ENCODE peak calls at places on chromosomes 16 and 17, in ten cellular contexts. A is HuH-7.5; I is stimulated activated CD4-positive, alpha-beta T cell treated with anti-CD3 and anti-CD28 coated beads, Interleukin-1b, Interleukin-23, amount 100 ng/mL, for 1 hour; R is activated effector memory CD4-positive, alpha-beta T cell treated with anti-CD3 and anti-CD28 coated beads, Interleukin-2, amount 50 U/mL, for 16 hours; Z is RPMI7951; U is cardiac muscle cell; N is GM03348; H is WTC11; O is choroid plexus epithelial cell; J is globus pallidus. P is an unnamed sample.

GRCh38 chr16:69756705-69757104 is 2.0 kb upstream of the NOB1 start:
- DNase-seq in O (no peak), Z (no peak), N (no peak), A (no peak), J (no peak), H (no peak), U (no peak), R (no peak), I (no peak), P (no peak)

GRCh38 chr16:75266738-75267630 is 15.6 kb upstream of the BCAR1 start:
- DNase-seq in U (no peak), J (peak; percentile 86), I (no peak), Z (no peak), H (no peak), R (no peak), A (no peak), O (no peak), N (no peak), P (no peak)

GRCh38 chr17:54221499-54221898 is 398.8 kb downstream of the KIF2B start:
- DNase-seq in A (no peak), I (no peak), N (no peak), H (no peak), J (no peak), R (no peak), O (no peak), U (no peak), Z (no peak), P (no peak)

GRCh38 chr16:58614860-58615259 is 14.8 kb downstream of the CNOT1 start:
- DNase-seq in U (no peak), A (no peak), Z (no peak), N (no peak), J (no peak), O (no peak), I (no peak), R (no peak), H (no peak), P (no peak)

GRCh38 chr16:59683709-59684108 is 949.6 kb upstream of the GOT2 start:
- DNase-seq in A (no peak), Z (no peak), O (no peak), I (no peak), J (no peak), R (no peak), H (no peak), N (no peak), U (no peak), P (no peak)

GRCh38 chr17:7883781-7884386 is 4.7 kb upstream of the CHD3 start:
- DNase-seq in N (peak; percentile 51), R (peak; percentile 75), O (peak; percentile 54), Z (peak; percentile 8), A (no peak), I (no peak), H (no peak), J (no peak), U (peak; percentile 42), P (no peak)

GRCh38 chr16:30092373-30093010 is 768 bp upstream of the TBX6 start:
- DNase-seq in H (peak; percentile 86), R (peak; percentile 87), O (peak; percentile 76), U (peak; percentile 84), N (peak; percentile 69), J (peak; percentile 84), I (peak; percentile 23), A (peak; percentile 96), Z (peak; percentile 75), P (peak; percentile 27)

GRCh38 chr17:42623732-42624596 is 14.5 kb downstream of the TUBG1 start:
- DNase-seq in Z (peak; percentile 58), U (no peak), I (no peak), H (no peak), R (no peak), N (no peak), A (no peak), O (peak; percentile 17), J (no peak), P (no peak)

GRCh38 chr17:12613566-12613965 is 52.1 kb upstream of the MYOCD start:
- DNase-seq in J (no peak), Z (peak; percentile 76), A (no peak), H (no peak), R (no peak), O (peak; percentile 46), N (peak; percentile 60), I (no peak), U (peak; percentile 28), P (no peak)

GRCh38 chr17:63881935-63882601 is at the start of gene GH2:
- DNase-seq in J (no peak), Z (peak; percentile 19), H (peak; percentile 86), O (peak; percentile 62), A (peak; percentile 73), R (peak; percentile 84), U (peak; percentile 62), N (peak; percentile 81), I (peak; percentile 45), P (peak; percentile 37)

GRCh38 chr17:2862197-2862596 is 66.0 kb downstream of the RAP1GAP2 start:
- DNase-seq in O (no peak), H (no peak), U (no peak), R (no peak), Z (no peak), J (no peak), N (no peak), A (no peak), I (no peak), P (no peak)

GRCh38 chr16:74309789-74310781 is 13.5 kb downstream of the PSMD7 start:
- DNase-seq in Z (peak; percentile 55), N (peak; percentile 74), O (peak; percentile 76), H (no peak), J (peak; percentile 42), A (peak; percentile 34), I (no peak), U (peak; percentile 70), R (no peak), P (no peak)

GRCh38 chr16:591892-592517 is 2.1 kb downstream of the RAB40C start:
- DNase-seq in U (no peak), A (no peak), O (no peak), R (no peak), N (no peak), Z (no peak), J (no peak), I (no peak), H (no peak), P (no peak)

GRCh38 chr16:2482181-2483107 is 7.5 kb downstream of the TBC1D24 start:
- DNase-seq in R (no peak), H (no peak), J (peak; percentile 72), Z (peak; percentile 87), N (peak; percentile 91), A (no peak), O (peak; percentile 13), I (no peak), U (peak; percentile 71), P (no peak)

GRCh38 chr16:48076455-48077012 is 79.3 kb downstream of the ABCC12 start:
- DNase-seq in O (no peak), J (no peak), U (no peak), A (no peak), N (no peak), R (no peak), I (no peak), H (no peak), Z (peak; percentile 35), P (no peak)

GRCh38 chr16:9260665-9261064 is 169.2 kb downstream of the HAPSTR1 start:
- DNase-seq in N (no peak), Z (no peak), H (no peak), A (no peak), J (no peak), O (no peak), U (no peak), I (no peak), R (no peak), P (no peak)

GRCh38 chr16:77443834-77444460 is 9.1 kb upstream of the ADAMTS18 start:
- DNase-seq in H (no peak), O (no peak), Z (no peak), I (no peak), N (no peak), U (no peak), A (no peak), J (no peak), R (no peak), P (no peak)

GRCh38 chr17:72422505-72423285 is 301.9 kb downstream of the SOX9 start:
- DNase-seq in N (peak; percentile 80), I (no peak), A (no peak), O (peak; percentile 70), H (no peak), J (no peak), U (peak; percentile 70), R (peak; percentile 72), Z (peak; percentile 100), P (no peak)

GRCh38 chr17:39212841-39213480 is 12.8 kb downstream of the STAC2 start:
- DNase-seq in I (no peak), H (no peak), N (no peak), U (no peak), J (no peak), A (no peak), O (no peak), Z (no peak), R (no peak), P (no peak)

GRCh38 chr17:32551186-32551955 is 64.6 kb downstream of the CDK5R1 start:
- DNase-seq in A (no peak), N (peak; percentile 59), H (no peak), U (peak; percentile 30), I (no peak), J (no peak), O (peak; percentile 64), Z (peak; percentile 74), R (no peak), P (no peak)

GRCh38 chr17:19648475-19649406 is at the start of gene ALDH3A2:
- DNase-seq in H (peak; percentile 89), U (peak; percentile 97), R (peak; percentile 98), J (peak; percentile 98), Z (peak; percentile 91), O (peak; percentile 94), N (peak; percentile 100), I (peak; percentile 91), A (peak; percentile 92), P (peak; percentile 85)

GRCh38 chr16:64167851-64168770 is 953.8 kb downstream of the CDH11 start:
- DNase-seq in A (no peak), Z (no peak), U (no peak), J (no peak), I (no peak), O (no peak), H (no peak), N (no peak), R (no peak), P (no peak)

GRCh38 chr16:89431158-89431584 is 59.2 kb downstream of the ANKRD11 start:
- DNase-seq in J (no peak), Z (no peak), R (no peak), O (no peak), A (no peak), H (no peak), U (no peak), I (no peak), N (peak; percentile 88), P (no peak)

GRCh38 chr17:43584666-43585102 is 38.5 kb upstream of the ETV4 start:
- DNase-seq in J (no peak), Z (no peak), A (peak; percentile 38), I (no peak), R (no peak), H (no peak), U (peak; percentile 67), O (peak; percentile 64), N (no peak), P (no peak)

GRCh38 chr17:27428781-27429505 is 27.3 kb upstream of the KSR1 start:
- DNase-seq in Z (no peak), R (no peak), I (no peak), U (no peak), O (no peak), A (no peak), N (no peak), J (no peak), H (no peak), P (no peak)

GRCh38 chr17:28216528-28216927 is 102.5 kb upstream of the TMEM97 start:
- DNase-seq in N (peak; percentile 35), A (no peak), R (no peak), H (no peak), Z (peak; percentile 40), J (no peak), I (no peak), O (peak; percentile 45), U (peak; percentile 34), P (no peak)

GRCh38 chr17:44218344-44219125 is 940 bp downstream of the UBTF start:
- DNase-seq in U (peak; percentile 93), H (peak; percentile 72), J (peak; percentile 95), Z (peak; percentile 88), N (peak; percentile 97), O (peak; percentile 91), A (peak; percentile 85), R (peak; percentile 95), I (peak; percentile 78), P (no peak)

GRCh38 chr16:47970291-47970931 is 185.4 kb downstream of the ABCC12 start:
- DNase-seq in I (no peak), N (peak; percentile 22), H (no peak), Z (peak; percentile 70), A (peak; percentile 9), O (peak; percentile 69), J (no peak), R (no peak), U (peak; percentile 58), P (no peak)

P was measured in stimulated activated CD8-positive, alpha-beta memory T cell treated with anti-CD3 and anti-CD28 coated beads, Interleukin-4, amount 100 ng/mL, for 1 hour.